ENCODE peak calls at places on chromosomes 7 and 10, in six cellular contexts. One of them, this sample, is unnamed.

GRCh38 chr7:1419688-1420087 is 39.6 kb downstream of the MICALL2 start:
- DNase-seq in T-helper 1 cell: no peak
- DNase-seq in AML-193: no peak
- DNase-seq in effector CD4-positive, alpha-beta T cell: no peak
- DNase-seq in skeletal muscle cell: no peak
- DNase-seq in stimulated activated CD4-positive, alpha-beta T cell treated with anti-CD3 and anti-CD28 coated beads, Interleukin-12 subunit alpha, Interleukin-12 subunit beta, amount 100 ng/mL, for 4 hours: no peak
- DNase-seq in this sample: no peak

GRCh38 chr10:116281780-116282179 is 8.8 kb upstream of the GFRA1 start:
- DNase-seq in T-helper 1 cell: no peak
- DNase-seq in AML-193: no peak
- DNase-seq in effector CD4-positive, alpha-beta T cell: no peak
- DNase-seq in skeletal muscle cell: no peak
- DNase-seq in stimulated activated CD4-positive, alpha-beta T cell treated with anti-CD3 and anti-CD28 coated beads, Interleukin-12 subunit alpha, Interleukin-12 subunit beta, amount 100 ng/mL, for 4 hours: no peak
- DNase-seq in this sample: no peak

GRCh38 chr7:68573271-68574000 is 1024.8 kb upstream of the AUTS2 start:
- DNase-seq in T-helper 1 cell: no peak
- DNase-seq in AML-193: no peak
- DNase-seq in effector CD4-positive, alpha-beta T cell: no peak
- DNase-seq in skeletal muscle cell: no peak
- DNase-seq in stimulated activated CD4-positive, alpha-beta T cell treated with anti-CD3 and anti-CD28 coated beads, Interleukin-12 subunit alpha, Interleukin-12 subunit beta, amount 100 ng/mL, for 4 hours: no peak
- DNase-seq in this sample: no peak

GRCh38 chr10:13758302-13758701 is 171.5 kb downstream of the PRPF18 start:
- DNase-seq in T-helper 1 cell: no peak
- DNase-seq in AML-193: no peak
- DNase-seq in effector CD4-positive, alpha-beta T cell: no peak
- DNase-seq in skeletal muscle cell: no peak
- DNase-seq in stimulated activated CD4-positive, alpha-beta T cell treated with anti-CD3 and anti-CD28 coated beads, Interleukin-12 subunit alpha, Interleukin-12 subunit beta, amount 100 ng/mL, for 4 hours: no peak
- DNase-seq in this sample: no peak

GRCh38 chr10:25725917-25726716 is 207.9 kb upstream of the MYO3A start:
- DNase-seq in T-helper 1 cell: no peak
- DNase-seq in AML-193: peak; percentile 37
- DNase-seq in effector CD4-positive, alpha-beta T cell: no peak
- DNase-seq in skeletal muscle cell: peak; percentile 4
- DNase-seq in stimulated activated CD4-positive, alpha-beta T cell treated with anti-CD3 and anti-CD28 coated beads, Interleukin-12 subunit alpha, Interleukin-12 subunit beta, amount 100 ng/mL, for 4 hours: no peak
- DNase-seq in this sample: no peak

GRCh38 chr10:94066411-94066810 is 72.7 kb downstream of the PLCE1 start:
- DNase-seq in T-helper 1 cell: no peak
- DNase-seq in AML-193: no peak
- DNase-seq in effector CD4-positive, alpha-beta T cell: no peak
- DNase-seq in skeletal muscle cell: peak; percentile 21
- DNase-seq in stimulated activated CD4-positive, alpha-beta T cell treated with anti-CD3 and anti-CD28 coated beads, Interleukin-12 subunit alpha, Interleukin-12 subunit beta, amount 100 ng/mL, for 4 hours: no peak
- DNase-seq in this sample: no peak

GRCh38 chr7:86411804-86412203 is 231.9 kb upstream of the GRM3 start:
- DNase-seq in T-helper 1 cell: no peak
- DNase-seq in AML-193: no peak
- DNase-seq in effector CD4-positive, alpha-beta T cell: no peak
- DNase-seq in skeletal muscle cell: no peak
- DNase-seq in stimulated activated CD4-positive, alpha-beta T cell treated with anti-CD3 and anti-CD28 coated beads, Interleukin-12 subunit alpha, Interleukin-12 subunit beta, amount 100 ng/mL, for 4 hours: no peak
- DNase-seq in this sample: no peak

GRCh38 chr7:113404245-113404644 is 285.9 kb upstream of the SMIM30 start:
- DNase-seq in T-helper 1 cell: no peak
- DNase-seq in AML-193: peak; percentile 13
- DNase-seq in effector CD4-positive, alpha-beta T cell: no peak
- DNase-seq in skeletal muscle cell: no peak
- DNase-seq in stimulated activated CD4-positive, alpha-beta T cell treated with anti-CD3 and anti-CD28 coated beads, Interleukin-12 subunit alpha, Interleukin-12 subunit beta, amount 100 ng/mL, for 4 hours: no peak
- DNase-seq in this sample: no peak